ENCODE peak calls at places on chromosomes 12 and 14, in ten cellular contexts. D, K, M, Y, T, I, Z, X, H and R are unnamed samples.

GRCh38 chr14:24422261-24422660 is 7.2 kb downstream of the CBLN3 start:
- DNase-seq in D (no peak), K (no peak), M (no peak), Y (no peak), T (no peak), I (no peak), Z (no peak), X (no peak), H (no peak), R (no peak)

GRCh38 chr12:106229036-106229591 is 18.7 kb downstream of the CKAP4 start:
- DNase-seq in D (no peak), K (no peak), M (no peak), Y (no peak), T (no peak), I (no peak), Z (no peak), X (no peak), H (no peak), R (no peak)

GRCh38 chr14:104746071-104746545 is 6.8 kb upstream of the SIVA1 start:
- DNase-seq in D (no peak), K (no peak), M (peak), Y (no peak), T (no peak), I (no peak), Z (no peak), X (no peak), H (no peak), R (no peak)

GRCh38 chr12:94297876-94298520 is 149.6 kb downstream of the PLXNC1 start:
- DNase-seq in D (no peak), K (no peak), M (no peak), Y (no peak), T (no peak), I (no peak), Z (no peak), X (no peak), H (no peak), R (no peak)

GRCh38 chr12:120580787-120581723 is at the start of gene POP5:
- DNase-seq in D (peak), K (peak), M (peak), Y (peak), T (peak), I (peak), Z (peak), X (peak), H (peak), R (peak)

GRCh38 chr14:74207943-74208342 is 31.3 kb upstream of the VSX2 start:
- DNase-seq in D (peak), K (no peak), M (no peak), Y (no peak), T (no peak), I (no peak), Z (no peak), X (no peak), H (no peak), R (no peak)

GRCh38 chr12:57625261-57626032 is 7.6 kb downstream of the B4GALNT1 start:
- DNase-seq in D (no peak), K (no peak), M (no peak), Y (no peak), T (no peak), I (no peak), Z (no peak), X (no peak), H (no peak), R (no peak)

GRCh38 chr12:68078737-68079136 is 80.8 kb downstream of the IFNG start:
- DNase-seq in D (no peak), K (no peak), M (no peak), Y (no peak), T (no peak), I (no peak), Z (no peak), X (no peak), H (no peak), R (no peak)

GRCh38 chr14:75143761-75144527 is 17.1 kb upstream of the NEK9 start:
- DNase-seq in D (no peak), K (no peak), M (no peak), Y (no peak), T (no peak), I (no peak), Z (no peak), X (no peak), H (no peak), R (no peak)

GRCh38 chr12:56874821-56875220 is 59.4 kb downstream of the SDR9C7 start:
- DNase-seq in D (no peak), K (no peak), M (no peak), Y (no peak), T (no peak), I (no peak), Z (no peak), X (no peak), H (no peak), R (no peak)

GRCh38 chr12:98417303-98417702 is 98.1 kb upstream of the TMPO start:
- DNase-seq in D (peak), K (no peak), M (no peak), Y (no peak), T (no peak), I (no peak), Z (no peak), X (no peak), H (no peak), R (no peak)

GRCh38 chr12:5081016-5081415 is 37.3 kb downstream of the KCNA5 start:
- DNase-seq in D (no peak), K (no peak), M (no peak), Y (no peak), T (no peak), I (no peak), Z (no peak), X (no peak), H (no peak), R (no peak)

GRCh38 chr12:109088818-109089217 is 4.5 kb downstream of the ALKBH2 start:
- DNase-seq in D (no peak), K (no peak), M (no peak), Y (no peak), T (no peak), I (peak), Z (no peak), X (no peak), H (no peak), R (no peak)

GRCh38 chr14:96863327-96863985 is 66.3 kb downstream of the VRK1 start:
- DNase-seq in D (no peak), K (no peak), M (no peak), Y (no peak), T (no peak), I (no peak), Z (no peak), X (no peak), H (no peak), R (no peak)

GRCh38 chr14:81772391-81772790 is 238.7 kb upstream of the SEL1L start:
- DNase-seq in D (no peak), K (no peak), M (no peak), Y (no peak), T (peak), I (no peak), Z (no peak), X (no peak), H (no peak), R (no peak)
- TF ChIP-seq CTCF in D (no peak), K (no peak), M (no peak), Y (no peak), T (no peak), I (no peak), Z (no peak), X (no peak), H (no peak), R (no peak)

GRCh38 chr14:94474581-94475031 is 1.4 kb downstream of the SERPINA9 start:
- DNase-seq in D (peak), K (no peak), M (no peak), Y (no peak), T (no peak), I (peak), Z (peak), X (no peak), H (no peak), R (no peak)
- TF ChIP-seq CTCF in D (no peak), K (no peak), M (no peak), Y (no peak), T (no peak), I (no peak), Z (no peak), X (no peak), H (no peak), R (no peak)

GRCh38 chr14:84493779-84494178 is 1036.2 kb upstream of the FLRT2 start:
- DNase-seq in D (no peak), K (no peak), M (no peak), Y (no peak), T (no peak), I (peak), Z (peak), X (no peak), H (no peak), R (no peak)
- TF ChIP-seq CTCF in D (no peak), K (no peak), M (no peak), Y (no peak), T (no peak), I (no peak), Z (no peak), X (no peak), H (no peak), R (no peak)

GRCh38 chr12:45314770-45315169 is 98.9 kb downstream of the ANO6 start:
- DNase-seq in D (no peak), K (no peak), M (no peak), Y (no peak), T (no peak), I (no peak), Z (no peak), X (no peak), H (no peak), R (no peak)

GRCh38 chr12:45312012-45312411 is 96.1 kb downstream of the ANO6 start:
- DNase-seq in D (no peak), K (no peak), M (no peak), Y (no peak), T (no peak), I (no peak), Z (no peak), X (no peak), H (no peak), R (no peak)

GRCh38 chr12:45305904-45306303 is 90.0 kb downstream of the ANO6 start:
- DNase-seq in D (no peak), K (no peak), M (no peak), Y (no peak), T (no peak), I (no peak), Z (no peak), X (no peak), H (no peak), R (no peak)

GRCh38 chr12:45310627-45310968 is 94.7 kb downstream of the ANO6 start:
- DNase-seq in D (no peak), K (no peak), M (no peak), Y (no peak), T (no peak), I (no peak), Z (no peak), X (no peak), H (no peak), R (no peak)

GRCh38 chr12:45309826-45310626 is 94.1 kb downstream of the ANO6 start:
- DNase-seq in D (no peak), K (no peak), M (no peak), Y (no peak), T (no peak), I (peak), Z (peak), X (no peak), H (no peak), R (no peak)
- TF ChIP-seq CTCF in D (no peak), K (no peak), M (no peak), Y (no peak), T (no peak), I (no peak), Z (no peak), X (no peak), H (no peak), R (no peak)

DNA sequence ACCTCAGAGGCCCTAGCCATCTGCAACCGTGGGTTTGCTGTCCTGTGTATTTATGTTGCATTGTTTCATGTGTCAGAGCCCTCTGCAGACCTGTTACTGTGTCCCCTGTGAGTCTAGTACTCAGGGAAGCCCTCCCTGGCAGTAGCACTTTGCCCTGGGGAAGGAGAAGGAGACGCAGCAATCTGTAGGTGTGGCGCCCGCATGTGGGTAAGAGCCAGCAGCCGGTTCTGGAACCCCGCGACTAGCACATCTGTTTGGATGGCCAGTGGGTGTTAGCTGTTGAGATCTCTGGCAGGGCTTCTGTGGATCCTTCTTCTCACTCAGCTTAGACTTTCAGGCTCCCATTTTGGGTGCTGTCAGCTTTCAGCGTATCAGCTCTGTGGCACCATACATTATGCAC is 57.0 kb downstream of the TECPR2 start:
- DNase-seq in D (no peak), K (no peak), M (no peak), Y (peak), T (no peak), I (no peak), Z (no peak), X (no peak), H (no peak), R (no peak)
- TF ChIP-seq CTCF in D (no peak), K (no peak), M (no peak), Y (no peak), T (no peak), I (no peak), Z (no peak), X (no peak), H (no peak), R (no peak)

GRCh38 chr12:18583655-18584054 is 154.2 kb downstream of the PLCZ1 start:
- DNase-seq in D (no peak), K (no peak), M (no peak), Y (no peak), T (no peak), I (no peak), Z (peak), X (no peak), H (no peak), R (no peak)

GRCh38 chr12:18591473-18591872 is 146.3 kb downstream of the PLCZ1 start:
- DNase-seq in D (peak), K (no peak), M (no peak), Y (no peak), T (no peak), I (no peak), Z (no peak), X (no peak), H (no peak), R (no peak)

DNA sequence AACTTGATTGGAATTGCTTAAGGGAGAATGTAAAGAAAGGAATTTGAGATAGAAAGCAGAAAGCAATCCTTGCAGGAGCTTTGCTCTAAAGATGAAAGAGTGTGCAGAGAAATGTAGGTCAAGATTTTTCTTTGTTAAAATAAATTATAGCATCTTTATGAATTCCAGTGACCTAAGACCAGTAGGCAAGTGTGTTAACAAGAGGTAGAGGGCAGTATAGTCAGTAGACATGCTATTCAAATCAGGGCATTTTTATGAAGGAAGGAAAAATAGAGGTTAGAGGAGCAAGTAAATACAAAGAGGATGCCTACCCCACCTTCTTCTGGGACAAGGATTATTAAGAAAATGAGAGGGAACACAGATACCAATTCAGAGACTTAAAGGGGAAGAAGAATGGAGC is 148.5 kb downstream of the PLCZ1 start:
- DNase-seq in D (peak), K (no peak), M (no peak), Y (no peak), T (peak), I (peak), Z (no peak), X (no peak), H (no peak), R (no peak)
- TF ChIP-seq CTCF in D (peak), K (no peak), M (no peak), Y (no peak), T (no peak), I (peak), Z (no peak), X (no peak), H (no peak), R (no peak)

DNA sequence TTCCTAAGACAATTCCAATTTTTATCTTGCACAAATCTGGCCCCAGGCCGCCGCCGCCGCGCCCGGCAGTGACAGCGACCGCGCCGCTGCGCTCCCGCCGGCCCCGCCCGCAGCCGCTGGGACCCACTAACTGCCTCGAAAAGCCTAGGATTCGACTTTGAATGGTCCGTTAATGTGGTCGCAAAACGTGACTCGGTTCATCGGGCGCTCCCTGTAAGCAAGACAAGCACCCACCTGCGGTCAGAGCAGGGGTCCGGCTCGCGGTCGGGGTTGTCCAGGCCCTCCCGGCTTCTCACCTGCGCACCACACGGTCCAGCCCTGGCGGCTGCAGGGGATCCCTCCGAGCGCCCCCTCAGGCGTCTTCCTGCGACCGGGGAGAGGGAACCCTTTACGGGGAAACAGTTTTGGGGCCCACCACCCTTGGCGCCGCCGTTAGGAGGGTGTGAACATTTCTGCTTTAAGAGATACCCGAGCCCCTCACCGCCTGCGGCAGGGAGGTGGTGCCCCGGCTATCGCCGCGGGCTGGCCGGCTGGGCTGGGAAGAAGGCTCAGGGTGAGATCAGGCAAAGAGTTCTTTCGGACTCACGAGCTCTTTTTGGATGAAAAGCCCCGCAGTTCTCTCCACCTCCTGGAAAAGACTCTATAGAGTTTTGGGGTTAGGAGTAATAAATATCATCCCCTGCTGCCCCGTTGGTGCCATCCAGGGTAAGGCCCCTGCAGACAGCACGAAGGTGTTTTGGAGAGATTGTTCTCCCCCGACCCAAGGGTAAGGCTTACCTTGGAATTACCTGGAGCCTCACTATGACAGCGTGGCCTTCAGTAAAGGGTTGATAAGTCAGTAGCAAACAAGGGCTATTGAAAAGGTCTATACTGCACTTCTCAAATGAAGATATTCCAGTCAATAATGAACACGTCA is 13.6 kb upstream of the FOXJ2 start:
- DNase-seq in D (no peak), K (no peak), M (peak), Y (no peak), T (no peak), I (peak), Z (peak), X (no peak), H (no peak), R (peak)
- TF ChIP-seq CTCF in D (no peak), K (no peak), M (no peak), Y (no peak), T (no peak), I (no peak), Z (no peak), X (no peak), H (no peak), R (no peak)

GRCh38 chr12:50222275-50222783 is 55.2 kb upstream of the CERS5 start:
- DNase-seq in D (peak), K (no peak), M (peak), Y (no peak), T (peak), I (peak), Z (peak), X (no peak), H (peak), R (no peak)
- TF ChIP-seq CTCF in D (peak), K (no peak), M (no peak), Y (peak), T (no peak), I (peak), Z (peak), X (peak), H (no peak), R (no peak)

GRCh38 chr14:63504628-63505027 is 38.5 kb downstream of the PPP2R5E start:
- DNase-seq in D (peak), K (no peak), M (no peak), Y (no peak), T (peak), I (no peak), Z (no peak), X (no peak), H (no peak), R (no peak)
- TF ChIP-seq CTCF in D (no peak), K (no peak), M (no peak), Y (no peak), T (no peak), I (no peak), Z (no peak), X (no peak), H (no peak), R (no peak)